ENCODE peak calls at places on chromosomes 6 and 20, in four cellular contexts. One of them, this sample, is unnamed.

GRCh38 chr6:87944541-87944954 is 103.1 kb upstream of the SPACA1 start:
- DNase-seq in Peyer's patch: no peak
- DNase-seq in right lobe of liver: no peak
- DNase-seq in CD4-positive, CD25-positive, alpha-beta regulatory T cell: no peak
- DNase-seq in this sample: no peak

GRCh38 chr6:79170915-79171314 is 63.6 kb downstream of the HMGN3 start:
- DNase-seq in Peyer's patch: no peak
- DNase-seq in right lobe of liver: no peak
- DNase-seq in CD4-positive, CD25-positive, alpha-beta regulatory T cell: no peak
- DNase-seq in this sample: no peak

GRCh38 chr20:41738584-41739193 is 120.5 kb upstream of the CHD6 start:
- DNase-seq in Peyer's patch: no peak
- DNase-seq in right lobe of liver: peak; percentile 52
- DNase-seq in CD4-positive, CD25-positive, alpha-beta regulatory T cell: peak; percentile 41
- DNase-seq in this sample: peak; percentile 32

GRCh38 chr20:51447097-51447764 is 95.3 kb downstream of the NFATC2 start:
- DNase-seq in Peyer's patch: peak; percentile 31
- DNase-seq in right lobe of liver: no peak
- DNase-seq in CD4-positive, CD25-positive, alpha-beta regulatory T cell: no peak
- DNase-seq in this sample: peak; percentile 86

GRCh38 chr20:64024141-64024990 is 11.6 kb upstream of the C20orf204 start:
- DNase-seq in Peyer's patch: no peak
- DNase-seq in right lobe of liver: peak; percentile 86
- DNase-seq in CD4-positive, CD25-positive, alpha-beta regulatory T cell: no peak
- DNase-seq in this sample: no peak

GRCh38 chr6:53526000-53526399 is 18.9 kb downstream of the GCLC start:
- DNase-seq in Peyer's patch: no peak
- DNase-seq in right lobe of liver: no peak
- DNase-seq in CD4-positive, CD25-positive, alpha-beta regulatory T cell: no peak
- DNase-seq in this sample: no peak

GRCh38 chr6:151765444-151765886 is 42.0 kb upstream of the ESR1 start:
- DNase-seq in Peyer's patch: peak; percentile 25
- DNase-seq in right lobe of liver: peak; percentile 57
- DNase-seq in CD4-positive, CD25-positive, alpha-beta regulatory T cell: peak; percentile 73
- DNase-seq in this sample: peak; percentile 64

GRCh38 chr20:41960166-41960565 is 342.0 kb upstream of the CHD6 start:
- DNase-seq in Peyer's patch: no peak
- DNase-seq in right lobe of liver: no peak
- DNase-seq in CD4-positive, CD25-positive, alpha-beta regulatory T cell: no peak
- DNase-seq in this sample: no peak

GRCh38 chr6:34813028-34813742 is 21.3 kb downstream of the BLTP3A start:
- DNase-seq in Peyer's patch: no peak
- DNase-seq in right lobe of liver: no peak
- DNase-seq in CD4-positive, CD25-positive, alpha-beta regulatory T cell: no peak
- DNase-seq in this sample: no peak

GRCh38 chr6:139753198-139753861 is 378.9 kb upstream of the CITED2 start:
- DNase-seq in Peyer's patch: no peak
- DNase-seq in right lobe of liver: no peak
- DNase-seq in CD4-positive, CD25-positive, alpha-beta regulatory T cell: no peak
- DNase-seq in this sample: no peak

GRCh38 chr20:63859166-63859699 is 2.1 kb upstream of the ABHD16B start:
- DNase-seq in Peyer's patch: no peak
- DNase-seq in right lobe of liver: no peak
- DNase-seq in CD4-positive, CD25-positive, alpha-beta regulatory T cell: no peak
- DNase-seq in this sample: no peak

GRCh38 chr6:13152804-13153203 is 175.5 kb downstream of the TBC1D7 start:
- DNase-seq in Peyer's patch: no peak
- DNase-seq in right lobe of liver: no peak
- DNase-seq in CD4-positive, CD25-positive, alpha-beta regulatory T cell: no peak
- DNase-seq in this sample: no peak

GRCh38 chr6:42441059-42441471 is 10.7 kb downstream of the TRERF1 start:
- DNase-seq in Peyer's patch: no peak
- DNase-seq in right lobe of liver: no peak
- DNase-seq in CD4-positive, CD25-positive, alpha-beta regulatory T cell: peak; percentile 46
- DNase-seq in this sample: no peak

GRCh38 chr20:20002101-20002998 is 14.8 kb upstream of the NAA20 start:
- DNase-seq in Peyer's patch: no peak
- DNase-seq in right lobe of liver: peak; percentile 76
- DNase-seq in CD4-positive, CD25-positive, alpha-beta regulatory T cell: no peak
- DNase-seq in this sample: no peak

GRCh38 chr6:73984851-73985250 is 288.8 kb downstream of the CD109 start:
- DNase-seq in Peyer's patch: no peak
- DNase-seq in right lobe of liver: no peak
- DNase-seq in CD4-positive, CD25-positive, alpha-beta regulatory T cell: no peak
- DNase-seq in this sample: no peak

GRCh38 chr20:35541783-35542662 is at the start of gene ERGIC3:
- DNase-seq in Peyer's patch: peak; percentile 97
- DNase-seq in right lobe of liver: peak; percentile 98
- DNase-seq in CD4-positive, CD25-positive, alpha-beta regulatory T cell: peak; percentile 97
- DNase-seq in this sample: peak; percentile 86
- H3K27ac ChIP-seq in Peyer's patch: peak within 1 kb of the TSS; percentile 89
- H3K27ac ChIP-seq in right lobe of liver: peak within 1 kb of the TSS; percentile 66
- H3K27ac ChIP-seq in CD4-positive, CD25-positive, alpha-beta regulatory T cell: peak within 1 kb of the TSS; percentile 81
- H3K27ac ChIP-seq in this sample: peak within 1 kb of the TSS; percentile 85

GRCh38 chr6:110858562-110859214 is 15.9 kb upstream of the AMD1 start:
- DNase-seq in Peyer's patch: no peak
- DNase-seq in right lobe of liver: peak; percentile 45
- DNase-seq in CD4-positive, CD25-positive, alpha-beta regulatory T cell: no peak
- DNase-seq in this sample: no peak
- H3K27ac ChIP-seq in Peyer's patch: no peak overlapping the region
- H3K27ac ChIP-seq in right lobe of liver: no peak overlapping the region
- H3K27ac ChIP-seq in CD4-positive, CD25-positive, alpha-beta regulatory T cell: no peak overlapping the region
- H3K27ac ChIP-seq in this sample: no peak overlapping the region

DNA sequence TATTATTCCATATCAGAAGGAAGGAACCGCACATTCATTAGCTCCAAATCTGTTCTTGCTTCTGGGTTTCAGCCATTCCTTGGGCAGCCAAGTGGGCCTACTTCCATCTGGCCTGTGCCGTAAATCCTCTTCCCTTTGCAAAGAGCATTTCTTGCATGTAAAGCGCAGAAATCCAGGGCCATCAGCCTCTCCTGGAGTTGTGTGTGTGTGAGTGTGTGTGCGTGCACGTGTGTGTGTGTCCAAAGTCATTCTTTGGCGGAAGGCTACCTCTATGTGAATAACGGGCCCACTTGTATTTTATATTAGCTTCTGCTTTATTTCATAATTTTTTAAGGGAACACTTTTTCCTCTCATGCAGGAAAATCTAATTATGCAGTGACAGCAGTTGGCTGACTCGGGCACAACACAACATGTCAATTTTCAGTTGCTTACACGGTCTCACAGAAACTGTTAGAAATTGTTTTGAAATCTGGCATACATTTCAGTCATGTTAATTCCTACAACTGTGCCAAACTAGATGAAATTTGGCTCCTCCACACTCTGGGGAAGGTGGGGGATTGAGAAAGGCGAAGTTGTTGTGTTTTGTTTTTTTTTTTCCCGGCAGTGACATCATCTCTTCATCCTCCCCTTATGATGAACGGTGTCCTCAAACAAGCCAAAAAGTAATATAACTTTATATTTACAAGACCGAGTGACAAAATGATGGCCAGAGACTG is 223.8 kb upstream of the TSHZ2 start:
- DNase-seq in Peyer's patch: no peak
- DNase-seq in right lobe of liver: no peak
- DNase-seq in CD4-positive, CD25-positive, alpha-beta regulatory T cell: no peak
- DNase-seq in this sample: no peak
- H3K27ac ChIP-seq in Peyer's patch: no peak overlapping the region
- H3K27ac ChIP-seq in right lobe of liver: no peak overlapping the region
- H3K27ac ChIP-seq in CD4-positive, CD25-positive, alpha-beta regulatory T cell: no peak overlapping the region
- H3K27ac ChIP-seq in this sample: no peak overlapping the region

GRCh38 chr6:15901141-15902115 is 227.5 kb upstream of the MYLIP start:
- DNase-seq in Peyer's patch: peak; percentile 46
- DNase-seq in right lobe of liver: no peak
- DNase-seq in CD4-positive, CD25-positive, alpha-beta regulatory T cell: peak; percentile 77
- DNase-seq in this sample: no peak

GRCh38 chr6:15893556-15894253 is 230.9 kb upstream of the DTNBP1 start:
- DNase-seq in Peyer's patch: no peak
- DNase-seq in right lobe of liver: no peak
- DNase-seq in CD4-positive, CD25-positive, alpha-beta regulatory T cell: peak; percentile 55
- DNase-seq in this sample: peak; percentile 53

GRCh38 chr6:15894973-15895858 is 232.4 kb upstream of the DTNBP1 start:
- DNase-seq in Peyer's patch: no peak
- DNase-seq in right lobe of liver: no peak
- DNase-seq in CD4-positive, CD25-positive, alpha-beta regulatory T cell: no peak
- DNase-seq in this sample: no peak

GRCh38 chr6:15898693-15899092 is 230.2 kb upstream of the MYLIP start:
- DNase-seq in Peyer's patch: no peak
- DNase-seq in right lobe of liver: no peak
- DNase-seq in CD4-positive, CD25-positive, alpha-beta regulatory T cell: no peak
- DNase-seq in this sample: no peak

GRCh38 chr6:15897063-15897934 is 231.6 kb upstream of the MYLIP start:
- DNase-seq in Peyer's patch: no peak
- DNase-seq in right lobe of liver: peak; percentile 55
- DNase-seq in CD4-positive, CD25-positive, alpha-beta regulatory T cell: no peak
- DNase-seq in this sample: no peak
- H3K27ac ChIP-seq in Peyer's patch: peak overlapping the region; percentile 27
- H3K27ac ChIP-seq in right lobe of liver: no peak overlapping the region
- H3K27ac ChIP-seq in CD4-positive, CD25-positive, alpha-beta regulatory T cell: no peak overlapping the region
- H3K27ac ChIP-seq in this sample: no peak overlapping the region

DNA sequence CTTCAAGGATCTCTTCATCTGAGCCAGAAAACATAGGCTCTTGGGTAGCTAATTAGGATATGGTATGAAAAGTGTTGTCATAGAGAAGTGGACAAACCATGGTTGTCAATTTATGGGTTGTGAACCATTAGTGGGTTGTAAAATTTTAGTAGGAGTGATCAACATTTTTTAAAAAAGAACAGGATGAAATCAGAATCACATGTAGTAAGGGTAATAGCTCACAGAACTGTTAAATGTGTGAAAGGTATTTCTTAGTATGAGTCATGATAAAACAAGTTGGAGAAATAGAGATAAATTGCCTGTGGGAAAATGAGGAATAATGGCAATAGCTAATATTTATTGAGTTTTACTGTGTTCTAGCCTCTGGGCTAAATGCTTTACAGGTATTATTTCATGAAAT is 113.4 kb downstream of the MAP3K4 start:
- DNase-seq in Peyer's patch: no peak
- DNase-seq in right lobe of liver: no peak
- DNase-seq in CD4-positive, CD25-positive, alpha-beta regulatory T cell: no peak
- DNase-seq in this sample: no peak
- H3K27ac ChIP-seq in Peyer's patch: no peak overlapping the region
- H3K27ac ChIP-seq in right lobe of liver: no peak overlapping the region
- H3K27ac ChIP-seq in CD4-positive, CD25-positive, alpha-beta regulatory T cell: no peak overlapping the region
- H3K27ac ChIP-seq in this sample: no peak overlapping the region

GRCh38 chr20:1360094-1360493 is 31.2 kb upstream of the SDCBP2 start:
- DNase-seq in Peyer's patch: no peak
- DNase-seq in right lobe of liver: no peak
- DNase-seq in CD4-positive, CD25-positive, alpha-beta regulatory T cell: no peak
- DNase-seq in this sample: no peak

GRCh38 chr20:1362484-1362883 is 30.4 kb downstream of the FKBP1A start:
- DNase-seq in Peyer's patch: no peak
- DNase-seq in right lobe of liver: no peak
- DNase-seq in CD4-positive, CD25-positive, alpha-beta regulatory T cell: no peak
- DNase-seq in this sample: no peak

GRCh38 chr20:1367479-1367878 is 25.4 kb downstream of the FKBP1A start:
- DNase-seq in Peyer's patch: no peak
- DNase-seq in right lobe of liver: no peak
- DNase-seq in CD4-positive, CD25-positive, alpha-beta regulatory T cell: no peak
- DNase-seq in this sample: no peak

GRCh38 chr20:1364106-1364505 is 28.7 kb downstream of the FKBP1A start:
- DNase-seq in Peyer's patch: no peak
- DNase-seq in right lobe of liver: no peak
- DNase-seq in CD4-positive, CD25-positive, alpha-beta regulatory T cell: peak; percentile 68
- DNase-seq in this sample: no peak

DNA sequence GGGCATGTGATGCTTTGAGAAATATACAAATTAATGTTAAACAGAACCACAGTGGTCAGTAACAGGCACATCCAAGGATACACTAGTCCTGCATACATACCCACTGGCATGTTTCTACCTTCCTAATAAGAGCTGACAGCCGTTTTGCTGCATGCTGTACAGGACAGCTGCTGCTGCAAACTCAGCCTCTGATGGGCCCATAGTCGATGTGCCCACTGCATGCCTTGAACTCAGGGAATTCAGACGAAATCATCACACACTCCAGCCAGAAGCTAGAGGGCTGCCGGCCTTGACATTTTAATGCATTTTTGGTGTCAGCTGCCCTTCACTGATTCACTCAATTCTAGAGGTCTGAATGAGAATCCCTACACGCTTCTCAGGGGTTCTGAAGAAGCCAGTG is 29.3 kb downstream of the FKBP1A start:
- DNase-seq in Peyer's patch: no peak
- DNase-seq in right lobe of liver: no peak
- DNase-seq in CD4-positive, CD25-positive, alpha-beta regulatory T cell: no peak
- DNase-seq in this sample: no peak
- H3K27ac ChIP-seq in Peyer's patch: no peak overlapping the region
- H3K27ac ChIP-seq in right lobe of liver: no peak overlapping the region
- H3K27ac ChIP-seq in CD4-positive, CD25-positive, alpha-beta regulatory T cell: peak overlapping the region; percentile 42
- H3K27ac ChIP-seq in this sample: no peak overlapping the region

GRCh38 chr20:37223053-37223452 is 38.6 kb downstream of the GHRH start:
- DNase-seq in Peyer's patch: no peak
- DNase-seq in right lobe of liver: no peak
- DNase-seq in CD4-positive, CD25-positive, alpha-beta regulatory T cell: peak; percentile 5
- DNase-seq in this sample: no peak
- H3K27ac ChIP-seq in Peyer's patch: no peak overlapping the region
- H3K27ac ChIP-seq in right lobe of liver: no peak overlapping the region
- H3K27ac ChIP-seq in CD4-positive, CD25-positive, alpha-beta regulatory T cell: no peak overlapping the region
- H3K27ac ChIP-seq in this sample: no peak overlapping the region

GRCh38 chr20:44714102-44714700 is 968 bp upstream of the CCN5 start:
- DNase-seq in Peyer's patch: no peak
- DNase-seq in right lobe of liver: no peak
- DNase-seq in CD4-positive, CD25-positive, alpha-beta regulatory T cell: no peak
- DNase-seq in this sample: no peak
- H3K27ac ChIP-seq in Peyer's patch: peak overlapping the region; percentile 25
- H3K27ac ChIP-seq in right lobe of liver: no peak overlapping the region
- H3K27ac ChIP-seq in CD4-positive, CD25-positive, alpha-beta regulatory T cell: no peak overlapping the region
- H3K27ac ChIP-seq in this sample: no peak overlapping the region

DNA sequence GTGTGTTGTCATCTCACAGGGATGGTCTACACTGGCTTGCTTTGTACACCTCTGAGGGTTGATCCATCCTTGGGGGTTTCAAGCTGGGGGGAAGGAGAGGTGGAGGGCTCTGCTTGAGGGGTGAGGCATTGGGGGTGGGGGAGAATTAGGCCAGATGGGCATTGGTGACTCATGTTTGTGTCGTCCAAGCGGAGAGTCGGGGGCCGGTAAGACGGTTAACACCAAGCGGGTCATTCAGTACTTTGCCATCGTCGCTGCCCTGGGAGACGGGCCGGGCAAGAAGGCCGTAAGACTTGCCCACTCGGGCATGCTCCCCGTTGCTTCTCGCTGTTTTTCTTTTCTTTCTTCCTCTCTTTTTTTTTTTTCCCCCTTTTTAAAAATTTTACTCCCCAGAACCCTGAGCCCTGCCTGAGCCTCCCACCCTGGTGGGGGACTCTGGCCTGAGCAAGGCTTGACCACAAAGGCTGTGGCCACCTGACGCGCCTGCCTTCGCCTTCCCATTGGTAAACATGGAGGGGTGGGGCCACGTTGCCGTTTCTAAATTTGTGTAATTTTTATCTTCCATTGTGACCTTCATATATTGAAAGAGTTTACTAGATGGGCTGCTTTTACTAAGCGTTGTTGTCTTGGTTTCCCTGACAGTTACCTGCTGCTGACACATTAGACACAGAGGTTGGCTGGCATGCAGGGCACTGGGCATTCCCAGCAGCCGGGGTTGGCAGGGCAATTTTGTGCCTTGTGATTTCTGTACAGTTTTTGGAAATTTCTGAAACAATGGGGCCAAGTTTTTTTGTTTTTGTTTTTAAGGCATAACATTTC is 26.8 kb downstream of the MYH7B start:
- DNase-seq in Peyer's patch: no peak
- DNase-seq in right lobe of liver: no peak
- DNase-seq in CD4-positive, CD25-positive, alpha-beta regulatory T cell: no peak
- DNase-seq in this sample: no peak
- H3K27ac ChIP-seq in Peyer's patch: no peak overlapping the region
- H3K27ac ChIP-seq in right lobe of liver: no peak overlapping the region
- H3K27ac ChIP-seq in CD4-positive, CD25-positive, alpha-beta regulatory T cell: no peak overlapping the region
- H3K27ac ChIP-seq in this sample: no peak overlapping the region

This sample was measured in HCT116.